ENCODE peak calls at places on chromosomes 16 and 17, in five cellular contexts. N, A, O, I and B are unnamed samples.

GRCh38 chr17:57750930-57751329 is 5.8 kb upstream of the CCDC182 start:
- DNase-seq in N (no peak), A (no peak), O (no peak), I (no peak), B (no peak)

GRCh38 chr17:27357236-27357635 is 63.3 kb downstream of the WSB1 start:
- DNase-seq in N (no peak), A (no peak), O (no peak), I (no peak), B (no peak)

GRCh38 chr17:64007838-64008282 is 9.7 kb downstream of the PRR29 start:
- DNase-seq in N (peak; percentile 34), A (no peak), O (no peak), I (no peak), B (no peak)

GRCh38 chr17:21089145-21089544 is 37.6 kb upstream of the DHRS7B start:
- DNase-seq in N (no peak), A (no peak), O (no peak), I (no peak), B (no peak)

GRCh38 chr16:61277849-61278248 is 758.4 kb downstream of the CDH8 start:
- DNase-seq in N (no peak), A (no peak), O (no peak), I (no peak), B (no peak)

GRCh38 chr17:64728041-64728695 is 66.1 kb upstream of the SMURF2 start:
- DNase-seq in N (no peak), A (no peak), O (no peak), I (no peak), B (no peak)

GRCh38 chr16:69217433-69217832 is 30.5 kb downstream of the SNTB2 start:
- DNase-seq in N (no peak), A (no peak), O (no peak), I (no peak), B (no peak)

GRCh38 chr16:71258371-71258770 is 27.8 kb upstream of the HYDIN start:
- DNase-seq in N (no peak), A (no peak), O (no peak), I (no peak), B (no peak)

GRCh38 chr17:8223356-8224063 is 13.1 kb upstream of the AURKB start:
- DNase-seq in N (peak; percentile 77), A (peak; percentile 73), O (no peak), I (peak; percentile 74), B (peak; percentile 81)

GRCh38 chr16:10767127-10767526 is 23.5 kb downstream of the NUBP1 start:
- DNase-seq in N (no peak), A (no peak), O (no peak), I (no peak), B (no peak)

GRCh38 chr17:59267776-59268175 is 47.5 kb downstream of the GDPD1 start:
- DNase-seq in N (no peak), A (no peak), O (no peak), I (no peak), B (no peak)

GRCh38 chr17:45923511-45924268 is 29.3 kb downstream of the MAPT start:
- DNase-seq in N (no peak), A (no peak), O (no peak), I (no peak), B (no peak)

GRCh38 chr16:85750021-85750826 is 672 bp downstream of the C16orf74 start:
- DNase-seq in N (peak; percentile 39), A (peak; percentile 27), O (no peak), I (peak; percentile 39), B (peak; percentile 78)

GRCh38 chr16:8512941-8513624 is 77.2 kb downstream of the TMEM114 start:
- DNase-seq in N (peak; percentile 57), A (no peak), O (no peak), I (no peak), B (peak; percentile 50)

GRCh38 chr17:75088902-75089417 is 1.2 kb downstream of the SLC16A5 start:
- DNase-seq in N (peak; percentile 63), A (no peak), O (no peak), I (no peak), B (peak; percentile 44)

GRCh38 chr17:44069974-44070454 is 521 bp upstream of the G6PC3 start:
- DNase-seq in N (no peak), A (no peak), O (no peak), I (no peak), B (no peak)

GRCh38 chr17:76557368-76558209 is 17.7 kb downstream of the PRCD start:
- DNase-seq in N (peak; percentile 96), A (peak; percentile 92), O (peak; percentile 93), I (peak; percentile 95), B (peak; percentile 94)

GRCh38 chr16:26981266-26981938 is 85.3 kb upstream of the C16orf82 start:
- DNase-seq in N (no peak), A (no peak), O (no peak), I (no peak), B (no peak)
- H3K4me3 ChIP-seq in N (no peak overlapping the region), A (no peak overlapping the region), O (no peak overlapping the region), I (no peak overlapping the region), B (no peak overlapping the region)

DNA sequence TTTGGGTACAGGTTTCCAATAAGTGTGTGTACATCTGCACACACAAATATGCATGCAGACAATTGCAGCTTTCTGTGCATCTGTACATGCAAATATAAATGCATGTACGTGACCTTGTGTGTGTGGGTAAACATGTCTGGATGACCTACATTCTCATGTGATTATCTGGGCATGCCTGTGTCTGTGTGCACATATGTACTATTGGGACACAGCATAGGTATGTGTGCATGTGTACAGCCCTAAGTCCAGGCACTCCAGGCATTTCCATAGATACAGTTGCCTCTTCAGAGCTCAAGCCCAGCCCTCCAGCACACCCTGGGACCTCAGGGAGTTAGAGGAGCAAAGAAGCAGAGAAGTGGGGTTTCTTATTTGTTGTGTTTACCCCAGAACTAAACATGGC is 7.1 kb upstream of the GP2 start:
- DNase-seq in N (no peak), A (no peak), O (no peak), I (no peak), B (no peak)
- H3K36me3 ChIP-seq in N (no peaks in the 10 kb centered on the region), A (no peaks in the 10 kb centered on the region), O (no peaks in the 10 kb centered on the region), I (no peaks in the 10 kb centered on the region), B (no peaks in the 10 kb centered on the region)

GRCh38 chr17:4270746-4271145 is 7.0 kb upstream of the ANKFY1 start:
- DNase-seq in N (no peak), A (no peak), O (no peak), I (no peak), B (no peak)
- H3K4me3 ChIP-seq in N (no peak overlapping the region), A (no peak overlapping the region), O (no peak overlapping the region), I (no peak overlapping the region), B (no peak overlapping the region)

DNA sequence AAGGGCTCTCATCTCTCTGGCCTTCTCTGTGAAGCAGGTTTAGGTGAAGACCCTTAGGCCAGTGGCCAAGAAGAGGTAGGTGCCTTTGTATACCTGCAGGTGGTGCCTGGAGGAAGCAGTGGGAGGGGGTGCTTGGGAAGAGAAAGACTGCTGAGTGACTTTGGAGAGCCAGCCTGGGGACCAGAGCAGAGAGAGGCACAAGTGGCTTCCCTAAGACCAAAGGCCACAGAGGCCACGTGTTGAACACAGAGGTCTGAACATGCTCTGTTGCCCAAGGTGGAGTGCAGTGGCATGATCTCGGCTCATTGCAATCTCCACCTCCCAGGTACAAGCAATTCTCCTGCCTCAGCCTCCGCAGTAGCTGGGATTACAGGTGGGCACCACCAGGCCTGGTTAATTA is 103.5 kb downstream of the CPPED1 start:
- DNase-seq in N (no peak), A (no peak), O (no peak), I (no peak), B (no peak)
- H3K36me3 ChIP-seq in N (no peaks in the 10 kb centered on the region), A (peaks cover 6% of the 10 kb centered on the region), O (no peaks in the 10 kb centered on the region), I (no peaks in the 10 kb centered on the region), B (no peaks in the 10 kb centered on the region)